ENCODE peak calls at places on chromosomes 3 and 15, in eight cellular contexts. S is AG10803; X is NCI-H1436; T is activated T-cell treated with anti-CD3 and anti-CD28 coated beads, Interleukin-2, amount 50 U/mL, for 1 hour; J is stimulated activated CD8-positive, alpha-beta memory T cell treated with anti-CD3 and anti-CD28 coated beads, Interleukin-7, amount 100 ng/mL, for 1 hour; M is 8988T; B is HS-5; Y is BJ. N is an unnamed sample.

GRCh38 chr3:192079098-192079497 is 618.1 kb downstream of the PYDC2 start:
- DNase-seq in S (no peak), X (no peak), T (no peak), J (no peak), M (no peak), B (no peak), Y (no peak), N (no peak)

GRCh38 chr3:43872301-43872700 is 181.6 kb downstream of the ABHD5 start:
- DNase-seq in S (peak), X (no peak), T (no peak), J (no peak), M (peak), B (peak), Y (peak), N (no peak)

GRCh38 chr15:33545866-33546265 is 235.1 kb downstream of the RYR3 start:
- DNase-seq in S (no peak), X (no peak), T (no peak), J (no peak), M (no peak), B (no peak), Y (no peak), N (no peak)

GRCh38 chr15:69802432-69802831 is 295.3 kb downstream of the TLE3 start:
- DNase-seq in S (no peak), X (no peak), T (no peak), J (no peak), M (no peak), B (no peak), Y (no peak), N (no peak)

GRCh38 chr15:89885611-89886010 is 8.2 kb downstream of the AP3S2 start:
- DNase-seq in S (peak), X (no peak), T (no peak), J (no peak), M (no peak), B (no peak), Y (no peak), N (no peak)

GRCh38 chr3:31285808-31286486 is 246.8 kb upstream of the STT3B start:
- DNase-seq in S (no peak), X (no peak), T (no peak), J (no peak), M (no peak), B (no peak), Y (no peak), N (no peak)

GRCh38 chr15:58274885-58275284 is 136.7 kb downstream of the AQP9 start:
- DNase-seq in S (no peak), X (no peak), T (no peak), J (no peak), M (no peak), B (no peak), Y (no peak), N (no peak)

GRCh38 chr3:73294532-73294931 is 233.1 kb downstream of the EBLN2 start:
- DNase-seq in S (no peak), X (no peak), T (no peak), J (no peak), M (no peak), B (no peak), Y (no peak), N (no peak)

GRCh38 chr15:68205949-68206539 is 912 bp upstream of the CALML4 start:
- DNase-seq in S (no peak), X (no peak), T (no peak), J (no peak), M (no peak), B (no peak), Y (no peak), N (no peak)

GRCh38 chr3:151322549-151322948 is 5.9 kb upstream of the GPR87 start:
- DNase-seq in S (no peak), X (no peak), T (no peak), J (no peak), M (no peak), B (no peak), Y (no peak), N (no peak)

GRCh38 chr3:195868336-195868865 is 40.0 kb downstream of the TNK2 start:
- DNase-seq in S (no peak), X (no peak), T (no peak), J (no peak), M (no peak), B (no peak), Y (no peak), N (no peak)

GRCh38 chr3:46298871-46299607 is 54.9 kb upstream of the CCR2 start:
- DNase-seq in S (no peak), X (no peak), T (no peak), J (no peak), M (no peak), B (no peak), Y (no peak), N (no peak)

GRCh38 chr15:71301958-71302621 is 186.8 kb downstream of the THSD4 start:
- DNase-seq in S (peak), X (no peak), T (no peak), J (no peak), M (no peak), B (no peak), Y (no peak), N (no peak)

GRCh38 chr15:80105193-80105984 is 45.9 kb downstream of the ZFAND6 start:
- DNase-seq in S (peak), X (no peak), T (no peak), J (no peak), M (no peak), B (peak), Y (peak), N (no peak)

GRCh38 chr3:183769453-183769852 is 55.9 kb downstream of the MAP6D1 start:
- DNase-seq in S (no peak), X (no peak), T (no peak), J (no peak), M (no peak), B (no peak), Y (no peak), N (no peak)

GRCh38 chr3:171824824-171825221 is 14.5 kb upstream of the PLD1 start:
- DNase-seq in S (peak), X (no peak), T (no peak), J (no peak), M (no peak), B (no peak), Y (no peak), N (no peak)

GRCh38 chr15:83694030-83694429 is 40.1 kb downstream of the ADAMTSL3 start:
- DNase-seq in S (no peak), X (no peak), T (no peak), J (no peak), M (no peak), B (no peak), Y (no peak), N (no peak)

GRCh38 chr15:93467327-93467726 is 378.3 kb upstream of the RGMA start:
- DNase-seq in S (no peak), X (no peak), T (no peak), J (no peak), M (no peak), B (no peak), Y (no peak), N (no peak)